ENCODE peak calls at places on chromosomes 5 and 9, in ten cellular contexts. Y is kidney epithelial cell, X is DND-41, R is A549, K is colonic mucosa, S is OCI-LY7, Z is brain microvascular endothelial cell, E is psoas muscle, V is thyroid gland, J is cardiac fibroblast. N is an unnamed sample.

GRCh38 chr5:73204302-73204701 is 31.3 kb downstream of the TMEM174 start:
- DNase-seq in Y (no peak), X (no peak), R (no peak), K (peak), S (no peak), Z (no peak), E (no peak), V (no peak), J (no peak), N (no peak)

GRCh38 chr5:86579502-86579901 is 38.2 kb upstream of the COX7C start:
- DNase-seq in Y (no peak), X (no peak), R (no peak), K (no peak), S (no peak), Z (no peak), E (no peak), V (no peak), J (no peak), N (no peak)

GRCh38 chr9:37632479-37632878 is 18.3 kb upstream of the FRMPD1 start:
- DNase-seq in Y (no peak), X (no peak), R (no peak), K (no peak), S (no peak), Z (no peak), E (no peak), V (no peak), J (no peak), N (no peak)

GRCh38 chr9:131776473-131776872 is 36.6 kb upstream of the RAPGEF1 start:
- DNase-seq in Y (no peak), X (peak), R (peak), K (peak), S (peak), Z (peak), E (no peak), V (peak), J (peak), N (no peak)

GRCh38 chr9:105401651-105402050 is 46.2 kb upstream of the FSD1L start:
- DNase-seq in Y (no peak), X (no peak), R (peak), K (no peak), S (peak), Z (peak), E (no peak), V (no peak), J (peak), N (no peak)

GRCh38 chr9:95025213-95026170 is 292.0 kb downstream of the FANCC start:
- DNase-seq in Y (peak), X (no peak), R (peak), K (peak), S (no peak), Z (peak), E (peak), V (peak), J (peak), N (peak)

GRCh38 chr9:135349963-135350360 is 129.6 kb upstream of the PPP1R26 start:
- DNase-seq in Y (no peak), X (no peak), R (no peak), K (no peak), S (no peak), Z (no peak), E (peak), V (no peak), J (no peak), N (no peak)

GRCh38 chr9:70113403-70114022 is 69.9 kb downstream of the MAMDC2 start:
- DNase-seq in Y (no peak), X (peak), R (peak), K (peak), S (peak), Z (peak), E (peak), V (peak), J (peak), N (no peak)

GRCh38 chr9:127966416-127967150 is 14.2 kb downstream of the EEIG1 start:
- DNase-seq in Y (no peak), X (no peak), R (no peak), K (peak), S (peak), Z (no peak), E (no peak), V (peak), J (no peak), N (no peak)

GRCh38 chr9:130866474-130866965 is 30.1 kb downstream of the QRFP start:
- DNase-seq in Y (peak), X (peak), R (peak), K (peak), S (peak), Z (peak), E (peak), V (peak), J (peak), N (no peak)

GRCh38 chr9:33932078-33932807 is 115.3 kb downstream of the UBE2R2 start:
- DNase-seq in Y (no peak), X (no peak), R (no peak), K (no peak), S (no peak), Z (no peak), E (no peak), V (no peak), J (no peak), N (no peak)

GRCh38 chr5:59768204-59769040 is 125.1 kb downstream of the PDE4D start:
- DNase-seq in Y (no peak), X (no peak), R (peak), K (peak), S (no peak), Z (peak), E (peak), V (peak), J (peak), N (no peak)

GRCh38 chr5:83724915-83725314 is 4.3 kb upstream of the HAPLN1 start:
- DNase-seq in Y (no peak), X (no peak), R (no peak), K (no peak), S (no peak), Z (no peak), E (no peak), V (no peak), J (no peak), N (no peak)

GRCh38 chr5:54651482-54652076 is 134.0 kb downstream of the SNX18 start:
- DNase-seq in Y (peak), X (no peak), R (no peak), K (no peak), S (no peak), Z (peak), E (peak), V (peak), J (peak), N (no peak)

GRCh38 chr9:97766092-97766491 is 69.0 kb upstream of the XPA start:
- DNase-seq in Y (no peak), X (no peak), R (no peak), K (no peak), S (no peak), Z (peak), E (no peak), V (no peak), J (peak), N (peak)

GRCh38 chr5:178186417-178186816 is 754 bp downstream of the GMCL2 start:
- DNase-seq in Y (no peak), X (no peak), R (no peak), K (no peak), S (no peak), Z (no peak), E (no peak), V (no peak), J (no peak), N (no peak)

GRCh38 chr5:177295929-177296328 is 7.6 kb downstream of the RAB24 start:
- DNase-seq in Y (no peak), X (no peak), R (no peak), K (no peak), S (no peak), Z (no peak), E (no peak), V (no peak), J (no peak), N (no peak)

GRCh38 chr5:97089149-97089801 is 53.1 kb downstream of the LIX1 start:
- DNase-seq in Y (no peak), X (no peak), R (no peak), K (no peak), S (no peak), Z (no peak), E (no peak), V (no peak), J (no peak), N (no peak)

GRCh38 chr9:137411670-137412380 is 11.1 kb downstream of the EXD3 start:
- DNase-seq in Y (peak), X (no peak), R (peak), K (no peak), S (no peak), Z (peak), E (peak), V (peak), J (peak), N (peak)

GRCh38 chr5:35136386-35136785 is 88.6 kb upstream of the AGXT2 start:
- DNase-seq in Y (peak), X (peak), R (peak), K (no peak), S (no peak), Z (peak), E (no peak), V (no peak), J (peak), N (peak)

DNA sequence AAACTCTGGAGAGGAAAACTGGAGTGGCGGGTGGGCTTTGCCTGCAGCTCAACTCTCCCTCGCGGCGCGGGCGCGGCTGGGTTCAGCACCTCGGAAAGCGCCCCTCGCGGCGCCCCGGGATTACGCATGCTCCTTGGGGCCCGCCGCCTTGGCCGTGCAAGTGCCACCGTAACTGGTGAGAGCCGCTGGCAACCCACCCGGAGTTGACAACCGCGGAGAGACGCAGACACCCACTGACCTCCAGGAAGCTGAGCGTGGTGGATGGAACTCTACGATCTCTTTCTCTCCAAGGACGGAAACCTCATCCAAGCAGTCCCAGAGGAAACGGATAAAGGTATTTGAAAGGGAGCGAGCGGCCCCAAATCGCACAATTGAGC is 194 bp upstream of the RXFP3 start:
- DNase-seq in Y (no peak), X (no peak), R (peak), K (peak), S (no peak), Z (peak), E (peak), V (peak), J (peak), N (no peak)
- TF ChIP-seq CTCF in Y (no peak), X (no peak), R (no peak), K (no peak), S (no peak), Z (peak), E (peak), V (no peak), J (no peak), N (no peak)

GRCh38 chr5:142696379-142696778 is 10.5 kb upstream of the FGF1 start:
- DNase-seq in Y (no peak), X (no peak), R (no peak), K (no peak), S (no peak), Z (no peak), E (no peak), V (no peak), J (no peak), N (no peak)

GRCh38 chr5:142697846-142698245 is 12.0 kb upstream of the FGF1 start:
- DNase-seq in Y (no peak), X (no peak), R (no peak), K (no peak), S (no peak), Z (peak), E (peak), V (peak), J (peak), N (no peak)

GRCh38 chr5:142699105-142699720 is 13.3 kb upstream of the FGF1 start:
- DNase-seq in Y (no peak), X (peak), R (peak), K (peak), S (peak), Z (peak), E (peak), V (peak), J (peak), N (no peak)

GRCh38 chr5:142698447-142698846 is 12.6 kb upstream of the FGF1 start:
- DNase-seq in Y (no peak), X (no peak), R (no peak), K (no peak), S (no peak), Z (no peak), E (no peak), V (no peak), J (peak), N (no peak)

DNA sequence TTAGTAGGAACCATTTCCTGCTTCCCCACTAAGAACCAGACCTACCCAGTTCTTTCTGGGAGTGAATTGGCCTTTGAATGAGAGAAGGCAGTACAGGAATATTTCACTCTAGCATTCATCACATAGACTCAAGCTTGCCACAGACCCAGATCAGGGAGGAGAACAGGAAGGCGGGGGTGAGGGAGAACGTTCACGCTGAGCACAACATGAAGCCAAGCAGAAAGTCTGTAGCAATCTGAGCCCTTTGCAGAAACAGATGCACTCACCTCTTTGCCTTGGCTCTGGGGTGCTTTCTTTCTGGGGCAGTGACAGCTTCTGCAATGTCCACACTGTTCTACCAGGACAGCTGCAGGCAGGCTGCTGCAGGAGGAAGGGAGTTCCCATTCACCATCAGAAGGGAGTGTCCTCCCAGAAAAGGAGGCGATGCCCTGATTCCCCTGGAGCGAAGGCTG is 11.5 kb upstream of the FGF1 start:
- DNase-seq in Y (no peak), X (no peak), R (no peak), K (no peak), S (no peak), Z (peak), E (peak), V (no peak), J (peak), N (no peak)
- H3K4me3 ChIP-seq in Y (no peak), X (no peak), R (no peak), K (no peak), S (no peak), Z (no peak), E (peak), V (no peak), J (no peak), N (no peak)

GRCh38 chr5:145855842-145856267 is 17.0 kb downstream of the GRXCR2 start:
- DNase-seq in Y (no peak), X (no peak), R (no peak), K (no peak), S (no peak), Z (no peak), E (no peak), V (peak), J (no peak), N (no peak)

GRCh38 chr5:145856285-145856818 is 16.5 kb downstream of the GRXCR2 start:
- DNase-seq in Y (no peak), X (no peak), R (no peak), K (no peak), S (no peak), Z (peak), E (peak), V (peak), J (peak), N (no peak)

GRCh38 chr5:145859897-145860296 is 12.9 kb downstream of the GRXCR2 start:
- DNase-seq in Y (no peak), X (no peak), R (no peak), K (no peak), S (no peak), Z (no peak), E (no peak), V (no peak), J (no peak), N (no peak)

GRCh38 chr5:145859451-145859850 is 13.4 kb downstream of the GRXCR2 start:
- DNase-seq in Y (no peak), X (no peak), R (no peak), K (no peak), S (no peak), Z (no peak), E (no peak), V (peak), J (no peak), N (no peak)

GRCh38 chr5:145858929-145859328 is 13.9 kb downstream of the GRXCR2 start:
- DNase-seq in Y (no peak), X (no peak), R (no peak), K (no peak), S (no peak), Z (peak), E (no peak), V (no peak), J (peak), N (no peak)
- TF ChIP-seq CTCF in Y (no peak), X (no peak), R (no peak), K (no peak), S (no peak), Z (no peak), E (no peak), V (no peak), J (no peak), N (no peak)

GRCh38 chr9:12720551-12720950 is 27.4 kb downstream of the TYRP1 start:
- DNase-seq in Y (no peak), X (no peak), R (no peak), K (no peak), S (no peak), Z (no peak), E (no peak), V (no peak), J (no peak), N (no peak)

GRCh38 chr9:12716823-12717222 is 23.6 kb downstream of the TYRP1 start:
- DNase-seq in Y (no peak), X (no peak), R (no peak), K (no peak), S (no peak), Z (no peak), E (no peak), V (no peak), J (no peak), N (no peak)

GRCh38 chr9:12717907-12718306 is 24.7 kb downstream of the TYRP1 start:
- DNase-seq in Y (no peak), X (no peak), R (no peak), K (no peak), S (no peak), Z (no peak), E (no peak), V (no peak), J (no peak), N (no peak)

GRCh38 chr9:12719431-12719830 is 26.2 kb downstream of the TYRP1 start:
- DNase-seq in Y (no peak), X (no peak), R (peak), K (no peak), S (peak), Z (no peak), E (no peak), V (no peak), J (peak), N (no peak)

DNA sequence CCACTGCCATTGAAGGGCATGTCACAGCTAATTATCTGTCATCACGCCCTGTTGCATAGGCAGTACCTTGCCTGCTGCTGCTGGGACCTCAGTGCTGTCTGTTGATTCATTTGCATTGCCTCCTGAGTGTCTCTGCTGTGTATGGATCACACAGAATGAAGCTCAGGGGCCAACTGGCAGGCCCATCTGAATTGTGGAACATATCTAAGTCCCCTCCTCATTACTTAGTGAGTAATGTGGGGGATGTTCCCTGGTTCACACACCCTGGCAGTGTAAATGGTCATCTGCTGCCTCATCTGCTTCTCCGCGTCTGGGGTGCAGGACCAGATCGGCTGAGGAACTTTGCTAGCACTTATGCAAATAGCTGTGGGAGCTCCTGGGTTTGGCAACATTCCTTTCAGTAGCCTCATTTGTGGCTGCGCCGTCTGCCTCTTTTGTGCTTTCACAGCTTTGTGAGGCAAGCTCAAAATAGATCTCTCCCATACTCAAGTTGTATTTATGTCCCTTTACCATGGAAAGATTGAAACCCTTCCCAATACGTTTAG is 25.4 kb downstream of the TYRP1 start:
- DNase-seq in Y (peak), X (no peak), R (no peak), K (no peak), S (no peak), Z (peak), E (no peak), V (no peak), J (peak), N (no peak)
- H3K4me3 ChIP-seq in Y (no peak), X (no peak), R (no peak), K (no peak), S (no peak), Z (no peak), E (no peak), V (no peak), J (no peak), N (no peak)

DNA sequence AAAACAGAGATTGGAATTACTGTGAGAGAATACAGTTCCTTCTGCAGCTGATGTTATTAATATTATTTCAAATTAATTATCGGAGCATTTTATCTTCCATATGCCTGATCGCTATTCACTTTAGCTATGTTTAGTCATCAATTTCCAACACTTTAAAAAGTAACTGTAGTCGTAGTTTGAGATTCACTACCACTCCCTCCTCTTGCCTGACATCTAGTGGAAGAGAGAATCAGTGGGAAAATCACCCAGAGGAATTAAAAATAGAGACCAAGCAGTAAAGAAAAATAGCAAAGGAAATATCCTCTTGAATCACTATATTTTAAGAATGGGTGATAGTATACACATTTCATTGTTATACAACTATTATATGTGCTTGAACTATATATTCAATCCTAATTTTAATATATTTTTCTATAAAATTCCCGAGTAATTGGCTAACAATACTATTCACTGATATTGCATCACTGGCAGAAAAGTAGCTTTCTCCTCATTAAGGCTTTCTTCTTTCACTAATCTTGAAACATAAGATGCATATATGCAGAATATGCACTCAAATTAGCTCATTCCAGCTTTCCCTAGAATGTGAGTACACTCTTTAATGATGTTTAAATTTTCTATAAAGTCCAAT is 708.7 kb downstream of the CDH9 start:
- DNase-seq in Y (no peak), X (no peak), R (peak), K (no peak), S (no peak), Z (no peak), E (no peak), V (no peak), J (peak), N (no peak)
- TF ChIP-seq CTCF in Y (peak), X (peak), R (peak), K (no peak), S (peak), Z (no peak), E (no peak), V (no peak), J (peak), N (no peak)

DNA sequence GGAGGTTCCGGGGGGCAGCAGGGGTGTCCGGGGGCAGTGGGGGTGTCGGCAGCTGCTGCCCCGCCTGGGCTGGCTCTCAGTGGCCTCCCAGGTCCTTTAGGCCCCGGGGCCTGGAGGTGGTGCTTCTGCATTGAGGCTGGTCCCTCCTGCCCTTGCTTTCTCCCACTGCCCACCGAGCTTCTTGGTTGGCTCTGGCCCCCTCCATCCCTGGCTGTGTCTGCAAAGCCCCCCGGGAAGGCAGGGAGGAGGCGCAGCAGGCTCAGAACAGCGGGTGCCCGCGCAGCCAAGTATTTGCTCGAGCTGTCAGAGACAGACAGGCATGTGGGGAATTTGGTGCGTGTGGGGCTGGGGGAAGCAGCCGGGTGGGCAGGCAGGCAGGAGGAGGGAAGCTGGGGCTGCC is 11.5 kb downstream of the CXXC5 start:
- DNase-seq in Y (no peak), X (no peak), R (no peak), K (no peak), S (no peak), Z (no peak), E (no peak), V (no peak), J (peak), N (no peak)
- H3K4me3 ChIP-seq in Y (peak), X (no peak), R (peak), K (peak), S (peak), Z (peak), E (peak), V (no peak), J (peak), N (peak)